ENCODE peak calls at places on chromosomes 3 and 15, in six cellular contexts. One of them, this sample, is unnamed.

GRCh38 chr3:66463054-66463631 is 37.7 kb downstream of the LRIG1 start:
- DNase-seq in stimulated activated CD4-positive, alpha-beta T cell treated with anti-CD3 and anti-CD28 coated beads, Interleukin-4, amount 100 ng/mL, for 48 hours: no peak
- DNase-seq in amygdala: no peak
- DNase-seq in activated T-helper 1 cell treated with anti-CD3 and anti-CD28 coated beads, Interleukin-2, amount 50 U/mL, for 16 hours: no peak
- DNase-seq in bronchial epithelial cell: peak
- DNase-seq in cardiac fibroblast: peak
- DNase-seq in this sample: no peak

GRCh38 chr3:182436547-182436946 is 356.8 kb upstream of the ATP11B start:
- DNase-seq in stimulated activated CD4-positive, alpha-beta T cell treated with anti-CD3 and anti-CD28 coated beads, Interleukin-4, amount 100 ng/mL, for 48 hours: no peak
- DNase-seq in amygdala: no peak
- DNase-seq in activated T-helper 1 cell treated with anti-CD3 and anti-CD28 coated beads, Interleukin-2, amount 50 U/mL, for 16 hours: no peak
- DNase-seq in bronchial epithelial cell: peak
- DNase-seq in cardiac fibroblast: no peak
- DNase-seq in this sample: no peak

GRCh38 chr15:76169013-76169412 is 109.2 kb downstream of the TMEM266 start:
- DNase-seq in stimulated activated CD4-positive, alpha-beta T cell treated with anti-CD3 and anti-CD28 coated beads, Interleukin-4, amount 100 ng/mL, for 48 hours: no peak
- DNase-seq in amygdala: no peak
- DNase-seq in activated T-helper 1 cell treated with anti-CD3 and anti-CD28 coated beads, Interleukin-2, amount 50 U/mL, for 16 hours: no peak
- DNase-seq in bronchial epithelial cell: peak
- DNase-seq in cardiac fibroblast: peak
- DNase-seq in this sample: no peak

GRCh38 chr3:78734048-78734637 is 1033.7 kb downstream of the ROBO1 start:
- DNase-seq in stimulated activated CD4-positive, alpha-beta T cell treated with anti-CD3 and anti-CD28 coated beads, Interleukin-4, amount 100 ng/mL, for 48 hours: no peak
- DNase-seq in amygdala: no peak
- DNase-seq in activated T-helper 1 cell treated with anti-CD3 and anti-CD28 coated beads, Interleukin-2, amount 50 U/mL, for 16 hours: no peak
- DNase-seq in bronchial epithelial cell: peak
- DNase-seq in cardiac fibroblast: peak
- DNase-seq in this sample: no peak

GRCh38 chr3:119122350-119122749 is 23.6 kb upstream of the TEX55 start:
- DNase-seq in stimulated activated CD4-positive, alpha-beta T cell treated with anti-CD3 and anti-CD28 coated beads, Interleukin-4, amount 100 ng/mL, for 48 hours: no peak
- DNase-seq in amygdala: no peak
- DNase-seq in activated T-helper 1 cell treated with anti-CD3 and anti-CD28 coated beads, Interleukin-2, amount 50 U/mL, for 16 hours: no peak
- DNase-seq in bronchial epithelial cell: no peak
- DNase-seq in cardiac fibroblast: no peak
- DNase-seq in this sample: no peak

GRCh38 chr3:4656059-4656458 is 162.9 kb downstream of the ITPR1 start:
- DNase-seq in stimulated activated CD4-positive, alpha-beta T cell treated with anti-CD3 and anti-CD28 coated beads, Interleukin-4, amount 100 ng/mL, for 48 hours: no peak
- DNase-seq in amygdala: peak
- DNase-seq in activated T-helper 1 cell treated with anti-CD3 and anti-CD28 coated beads, Interleukin-2, amount 50 U/mL, for 16 hours: no peak
- DNase-seq in bronchial epithelial cell: peak
- DNase-seq in cardiac fibroblast: peak
- DNase-seq in this sample: peak

GRCh38 chr3:141530133-141530768 is 43.4 kb downstream of the RASA2 start:
- DNase-seq in stimulated activated CD4-positive, alpha-beta T cell treated with anti-CD3 and anti-CD28 coated beads, Interleukin-4, amount 100 ng/mL, for 48 hours: no peak
- DNase-seq in amygdala: no peak
- DNase-seq in activated T-helper 1 cell treated with anti-CD3 and anti-CD28 coated beads, Interleukin-2, amount 50 U/mL, for 16 hours: no peak
- DNase-seq in bronchial epithelial cell: peak
- DNase-seq in cardiac fibroblast: peak
- DNase-seq in this sample: no peak

GRCh38 chr3:30688776-30689175 is 82.4 kb downstream of the TGFBR2 start:
- DNase-seq in stimulated activated CD4-positive, alpha-beta T cell treated with anti-CD3 and anti-CD28 coated beads, Interleukin-4, amount 100 ng/mL, for 48 hours: no peak
- DNase-seq in amygdala: no peak
- DNase-seq in activated T-helper 1 cell treated with anti-CD3 and anti-CD28 coated beads, Interleukin-2, amount 50 U/mL, for 16 hours: no peak
- DNase-seq in bronchial epithelial cell: peak
- DNase-seq in cardiac fibroblast: peak
- DNase-seq in this sample: no peak

GRCh38 chr15:31487811-31488436 is 161.3 kb downstream of the KLF13 start:
- DNase-seq in stimulated activated CD4-positive, alpha-beta T cell treated with anti-CD3 and anti-CD28 coated beads, Interleukin-4, amount 100 ng/mL, for 48 hours: no peak
- DNase-seq in amygdala: no peak
- DNase-seq in activated T-helper 1 cell treated with anti-CD3 and anti-CD28 coated beads, Interleukin-2, amount 50 U/mL, for 16 hours: no peak
- DNase-seq in bronchial epithelial cell: peak
- DNase-seq in cardiac fibroblast: peak
- DNase-seq in this sample: no peak

GRCh38 chr3:126419151-126419703 is 24.5 kb downstream of the CFAP100 start:
- DNase-seq in stimulated activated CD4-positive, alpha-beta T cell treated with anti-CD3 and anti-CD28 coated beads, Interleukin-4, amount 100 ng/mL, for 48 hours: no peak
- DNase-seq in amygdala: no peak
- DNase-seq in activated T-helper 1 cell treated with anti-CD3 and anti-CD28 coated beads, Interleukin-2, amount 50 U/mL, for 16 hours: no peak
- DNase-seq in bronchial epithelial cell: no peak
- DNase-seq in cardiac fibroblast: no peak
- DNase-seq in this sample: no peak

GRCh38 chr3:134333522-134334181 is 40.6 kb downstream of the AMOTL2 start:
- DNase-seq in stimulated activated CD4-positive, alpha-beta T cell treated with anti-CD3 and anti-CD28 coated beads, Interleukin-4, amount 100 ng/mL, for 48 hours: no peak
- DNase-seq in amygdala: no peak
- DNase-seq in activated T-helper 1 cell treated with anti-CD3 and anti-CD28 coated beads, Interleukin-2, amount 50 U/mL, for 16 hours: no peak
- DNase-seq in bronchial epithelial cell: no peak
- DNase-seq in cardiac fibroblast: peak
- DNase-seq in this sample: no peak

GRCh38 chr3:50245251-50245745 is 9.3 kb downstream of the GNAI2 start:
- DNase-seq in stimulated activated CD4-positive, alpha-beta T cell treated with anti-CD3 and anti-CD28 coated beads, Interleukin-4, amount 100 ng/mL, for 48 hours: no peak
- DNase-seq in amygdala: no peak
- DNase-seq in activated T-helper 1 cell treated with anti-CD3 and anti-CD28 coated beads, Interleukin-2, amount 50 U/mL, for 16 hours: no peak
- DNase-seq in bronchial epithelial cell: no peak
- DNase-seq in cardiac fibroblast: no peak
- DNase-seq in this sample: no peak

GRCh38 chr3:126113733-126114132 is 29.8 kb upstream of the SLC41A3 start:
- DNase-seq in stimulated activated CD4-positive, alpha-beta T cell treated with anti-CD3 and anti-CD28 coated beads, Interleukin-4, amount 100 ng/mL, for 48 hours: no peak
- DNase-seq in amygdala: no peak
- DNase-seq in activated T-helper 1 cell treated with anti-CD3 and anti-CD28 coated beads, Interleukin-2, amount 50 U/mL, for 16 hours: no peak
- DNase-seq in bronchial epithelial cell: no peak
- DNase-seq in cardiac fibroblast: no peak
- DNase-seq in this sample: no peak

GRCh38 chr3:53187430-53187829 is 26.4 kb downstream of the PRKCD start:
- DNase-seq in stimulated activated CD4-positive, alpha-beta T cell treated with anti-CD3 and anti-CD28 coated beads, Interleukin-4, amount 100 ng/mL, for 48 hours: no peak
- DNase-seq in amygdala: no peak
- DNase-seq in activated T-helper 1 cell treated with anti-CD3 and anti-CD28 coated beads, Interleukin-2, amount 50 U/mL, for 16 hours: no peak
- DNase-seq in bronchial epithelial cell: no peak
- DNase-seq in cardiac fibroblast: no peak
- DNase-seq in this sample: no peak

GRCh38 chr15:90959894-90960293 is 5.2 kb downstream of the RCCD1 start:
- DNase-seq in stimulated activated CD4-positive, alpha-beta T cell treated with anti-CD3 and anti-CD28 coated beads, Interleukin-4, amount 100 ng/mL, for 48 hours: no peak
- DNase-seq in amygdala: peak
- DNase-seq in activated T-helper 1 cell treated with anti-CD3 and anti-CD28 coated beads, Interleukin-2, amount 50 U/mL, for 16 hours: no peak
- DNase-seq in bronchial epithelial cell: no peak
- DNase-seq in cardiac fibroblast: no peak
- DNase-seq in this sample: peak

GRCh38 chr3:30751610-30752299 is 142.7 kb downstream of the GADL1 start:
- DNase-seq in stimulated activated CD4-positive, alpha-beta T cell treated with anti-CD3 and anti-CD28 coated beads, Interleukin-4, amount 100 ng/mL, for 48 hours: peak
- DNase-seq in amygdala: no peak
- DNase-seq in activated T-helper 1 cell treated with anti-CD3 and anti-CD28 coated beads, Interleukin-2, amount 50 U/mL, for 16 hours: peak
- DNase-seq in bronchial epithelial cell: peak
- DNase-seq in cardiac fibroblast: peak
- DNase-seq in this sample: no peak

GRCh38 chr15:70561885-70562284 is 201.5 kb downstream of the UACA start:
- DNase-seq in stimulated activated CD4-positive, alpha-beta T cell treated with anti-CD3 and anti-CD28 coated beads, Interleukin-4, amount 100 ng/mL, for 48 hours: no peak
- DNase-seq in amygdala: no peak
- DNase-seq in activated T-helper 1 cell treated with anti-CD3 and anti-CD28 coated beads, Interleukin-2, amount 50 U/mL, for 16 hours: no peak
- DNase-seq in bronchial epithelial cell: no peak
- DNase-seq in cardiac fibroblast: no peak
- DNase-seq in this sample: no peak

GRCh38 chr15:79378394-79379158 is 53.6 kb upstream of the MINAR1 start:
- DNase-seq in stimulated activated CD4-positive, alpha-beta T cell treated with anti-CD3 and anti-CD28 coated beads, Interleukin-4, amount 100 ng/mL, for 48 hours: no peak
- DNase-seq in amygdala: no peak
- DNase-seq in activated T-helper 1 cell treated with anti-CD3 and anti-CD28 coated beads, Interleukin-2, amount 50 U/mL, for 16 hours: no peak
- DNase-seq in bronchial epithelial cell: peak
- DNase-seq in cardiac fibroblast: peak
- DNase-seq in this sample: no peak

GRCh38 chr3:159787794-159788205 is 200.8 kb upstream of the IL12A start:
- DNase-seq in stimulated activated CD4-positive, alpha-beta T cell treated with anti-CD3 and anti-CD28 coated beads, Interleukin-4, amount 100 ng/mL, for 48 hours: no peak
- DNase-seq in amygdala: no peak
- DNase-seq in activated T-helper 1 cell treated with anti-CD3 and anti-CD28 coated beads, Interleukin-2, amount 50 U/mL, for 16 hours: no peak
- DNase-seq in bronchial epithelial cell: peak
- DNase-seq in cardiac fibroblast: peak
- DNase-seq in this sample: no peak

GRCh38 chr3:128415110-128415772 is 51.4 kb downstream of the DNAJB8 start:
- DNase-seq in stimulated activated CD4-positive, alpha-beta T cell treated with anti-CD3 and anti-CD28 coated beads, Interleukin-4, amount 100 ng/mL, for 48 hours: no peak
- DNase-seq in amygdala: no peak
- DNase-seq in activated T-helper 1 cell treated with anti-CD3 and anti-CD28 coated beads, Interleukin-2, amount 50 U/mL, for 16 hours: no peak
- DNase-seq in bronchial epithelial cell: no peak
- DNase-seq in cardiac fibroblast: no peak
- DNase-seq in this sample: no peak

GRCh38 chr3:57256844-57257243 is 29.3 kb downstream of the APPL1 start:
- DNase-seq in stimulated activated CD4-positive, alpha-beta T cell treated with anti-CD3 and anti-CD28 coated beads, Interleukin-4, amount 100 ng/mL, for 48 hours: no peak
- DNase-seq in amygdala: no peak
- DNase-seq in activated T-helper 1 cell treated with anti-CD3 and anti-CD28 coated beads, Interleukin-2, amount 50 U/mL, for 16 hours: no peak
- DNase-seq in bronchial epithelial cell: no peak
- DNase-seq in cardiac fibroblast: no peak
- DNase-seq in this sample: no peak

GRCh38 chr3:57948080-57948671 is 60.0 kb upstream of the FLNB start:
- DNase-seq in stimulated activated CD4-positive, alpha-beta T cell treated with anti-CD3 and anti-CD28 coated beads, Interleukin-4, amount 100 ng/mL, for 48 hours: no peak
- DNase-seq in amygdala: no peak
- DNase-seq in activated T-helper 1 cell treated with anti-CD3 and anti-CD28 coated beads, Interleukin-2, amount 50 U/mL, for 16 hours: no peak
- DNase-seq in bronchial epithelial cell: no peak
- DNase-seq in cardiac fibroblast: no peak
- DNase-seq in this sample: no peak

GRCh38 chr3:192514081-192514753 is 213.1 kb downstream of the FGF12 start:
- DNase-seq in stimulated activated CD4-positive, alpha-beta T cell treated with anti-CD3 and anti-CD28 coated beads, Interleukin-4, amount 100 ng/mL, for 48 hours: no peak
- DNase-seq in amygdala: no peak
- DNase-seq in activated T-helper 1 cell treated with anti-CD3 and anti-CD28 coated beads, Interleukin-2, amount 50 U/mL, for 16 hours: no peak
- DNase-seq in bronchial epithelial cell: peak
- DNase-seq in cardiac fibroblast: peak
- DNase-seq in this sample: peak

GRCh38 chr15:29136815-29137214 is 132.8 kb downstream of the NSMCE3 start:
- DNase-seq in stimulated activated CD4-positive, alpha-beta T cell treated with anti-CD3 and anti-CD28 coated beads, Interleukin-4, amount 100 ng/mL, for 48 hours: no peak
- DNase-seq in amygdala: no peak
- DNase-seq in activated T-helper 1 cell treated with anti-CD3 and anti-CD28 coated beads, Interleukin-2, amount 50 U/mL, for 16 hours: no peak
- DNase-seq in bronchial epithelial cell: no peak
- DNase-seq in cardiac fibroblast: no peak
- DNase-seq in this sample: no peak

GRCh38 chr15:88612186-88612796 is 8.8 kb upstream of the AEN start:
- DNase-seq in stimulated activated CD4-positive, alpha-beta T cell treated with anti-CD3 and anti-CD28 coated beads, Interleukin-4, amount 100 ng/mL, for 48 hours: no peak
- DNase-seq in amygdala: no peak
- DNase-seq in activated T-helper 1 cell treated with anti-CD3 and anti-CD28 coated beads, Interleukin-2, amount 50 U/mL, for 16 hours: no peak
- DNase-seq in bronchial epithelial cell: no peak
- DNase-seq in cardiac fibroblast: no peak
- DNase-seq in this sample: no peak

GRCh38 chr3:157594413-157594812 is 91.2 kb upstream of the VEPH1 start:
- DNase-seq in stimulated activated CD4-positive, alpha-beta T cell treated with anti-CD3 and anti-CD28 coated beads, Interleukin-4, amount 100 ng/mL, for 48 hours: no peak
- DNase-seq in amygdala: no peak
- DNase-seq in activated T-helper 1 cell treated with anti-CD3 and anti-CD28 coated beads, Interleukin-2, amount 50 U/mL, for 16 hours: no peak
- DNase-seq in bronchial epithelial cell: no peak
- DNase-seq in cardiac fibroblast: peak
- DNase-seq in this sample: no peak

GRCh38 chr3:112471926-112472325 is 27.3 kb downstream of the BTLA start:
- DNase-seq in stimulated activated CD4-positive, alpha-beta T cell treated with anti-CD3 and anti-CD28 coated beads, Interleukin-4, amount 100 ng/mL, for 48 hours: no peak
- DNase-seq in amygdala: no peak
- DNase-seq in activated T-helper 1 cell treated with anti-CD3 and anti-CD28 coated beads, Interleukin-2, amount 50 U/mL, for 16 hours: no peak
- DNase-seq in bronchial epithelial cell: no peak
- DNase-seq in cardiac fibroblast: no peak
- DNase-seq in this sample: no peak

GRCh38 chr3:147925272-147925671 is 516.1 kb downstream of the ZIC1 start:
- DNase-seq in stimulated activated CD4-positive, alpha-beta T cell treated with anti-CD3 and anti-CD28 coated beads, Interleukin-4, amount 100 ng/mL, for 48 hours: no peak
- DNase-seq in amygdala: no peak
- DNase-seq in activated T-helper 1 cell treated with anti-CD3 and anti-CD28 coated beads, Interleukin-2, amount 50 U/mL, for 16 hours: no peak
- DNase-seq in bronchial epithelial cell: no peak
- DNase-seq in cardiac fibroblast: peak
- DNase-seq in this sample: no peak

GRCh38 chr3:107264888-107265287 is 112.4 kb upstream of the CCDC54 start:
- DNase-seq in stimulated activated CD4-positive, alpha-beta T cell treated with anti-CD3 and anti-CD28 coated beads, Interleukin-4, amount 100 ng/mL, for 48 hours: no peak
- DNase-seq in amygdala: no peak
- DNase-seq in activated T-helper 1 cell treated with anti-CD3 and anti-CD28 coated beads, Interleukin-2, amount 50 U/mL, for 16 hours: no peak
- DNase-seq in bronchial epithelial cell: peak
- DNase-seq in cardiac fibroblast: peak
- DNase-seq in this sample: no peak

GRCh38 chr3:186365202-186365974 is 3.4 kb upstream of the DGKG start:
- DNase-seq in stimulated activated CD4-positive, alpha-beta T cell treated with anti-CD3 and anti-CD28 coated beads, Interleukin-4, amount 100 ng/mL, for 48 hours: no peak
- DNase-seq in amygdala: no peak
- DNase-seq in activated T-helper 1 cell treated with anti-CD3 and anti-CD28 coated beads, Interleukin-2, amount 50 U/mL, for 16 hours: no peak
- DNase-seq in bronchial epithelial cell: no peak
- DNase-seq in cardiac fibroblast: no peak
- DNase-seq in this sample: peak

GRCh38 chr3:55009372-55009771 is 81.5 kb upstream of the LRTM1 start:
- DNase-seq in stimulated activated CD4-positive, alpha-beta T cell treated with anti-CD3 and anti-CD28 coated beads, Interleukin-4, amount 100 ng/mL, for 48 hours: no peak
- DNase-seq in amygdala: no peak
- DNase-seq in activated T-helper 1 cell treated with anti-CD3 and anti-CD28 coated beads, Interleukin-2, amount 50 U/mL, for 16 hours: no peak
- DNase-seq in bronchial epithelial cell: no peak
- DNase-seq in cardiac fibroblast: no peak
- DNase-seq in this sample: no peak

This sample was measured in dorsolateral prefrontal cortex.